ENCODE peak calls at places on chromosomes 6 and 20, in five cellular contexts. D is brain microvascular endothelial cell, L is A549, M is AG10803, W is Peyer's patch. H is an unnamed sample.

GRCh38 chr6:68533339-68533795 is 101.7 kb upstream of the ADGRB3 start:
- DNase-seq in W (no peak), D (no peak), L (no peak), M (no peak), H (no peak)

GRCh38 chr6:31479151-31479932 is 18.6 kb upstream of the MICB start:
- DNase-seq in L (no peak), D (no peak), W (no peak), M (no peak), H (no peak)

GRCh38 chr6:127518710-127519468 is at the start of gene MTCL3:
- DNase-seq in D (peak), W (no peak), M (peak), L (peak), H (peak)

GRCh38 chr6:1527098-1527497 is 82.6 kb upstream of the FOXC1 start:
- DNase-seq in D (peak), M (peak), W (peak), L (no peak), H (no peak)

GRCh38 chr6:40042232-40042631 is 108.0 kb upstream of the MOCS1 start:
- DNase-seq in D (no peak), L (no peak), M (no peak), W (no peak), H (no peak)

GRCh38 chr6:102907181-102907580 is 1513.7 kb downstream of the GRIK2 start:
- DNase-seq in D (no peak), L (no peak), W (no peak), M (no peak), H (no peak)

GRCh38 chr6:84825461-84825860 is 61.1 kb upstream of the TBX18 start:
- DNase-seq in D (peak), M (peak), L (no peak), W (no peak), H (no peak)

GRCh38 chr20:967796-968742 is 34.0 kb downstream of the RSPO4 start:
- DNase-seq in W (no peak), D (peak), M (peak), L (no peak), H (no peak)

GRCh38 chr20:63472159-63472811 is at the start of gene KCNQ2:
- DNase-seq in W (no peak), L (no peak), M (no peak), D (no peak), H (no peak)

GRCh38 chr6:110255356-110255755 is 75.1 kb downstream of the CDC40 start:
- DNase-seq in L (peak), M (peak), W (no peak), D (peak), H (no peak)

GRCh38 chr6:163309491-163310026 is 105.0 kb upstream of the QKI start:
- DNase-seq in L (no peak), D (no peak), W (no peak), M (no peak), H (no peak)

GRCh38 chr6:116530436-116530835 is 15.0 kb downstream of the TRAPPC3L start:
- DNase-seq in W (no peak), L (no peak), M (no peak), D (no peak), H (no peak)

GRCh38 chr6:109342564-109342963 is 39.7 kb downstream of the CD164 start:
- DNase-seq in M (no peak), W (no peak), D (no peak), L (no peak), H (no peak)

GRCh38 chr6:74289881-74290280 is 593.9 kb downstream of the CD109 start:
- DNase-seq in L (no peak), M (peak), D (no peak), W (no peak), H (no peak)

GRCh38 chr6:5584072-5584471 is 322.8 kb downstream of the FARS2 start:
- DNase-seq in L (no peak), D (peak), M (peak), W (no peak), H (no peak)

GRCh38 chr6:162198925-162199324 is 528.6 kb downstream of the PRKN start:
- DNase-seq in M (no peak), W (no peak), D (no peak), L (no peak), H (no peak)

GRCh38 chr6:11575408-11576033 is 38.0 kb downstream of the TMEM170B start:
- DNase-seq in M (peak), L (peak), W (peak), D (peak), H (no peak)

GRCh38 chr20:15637971-15638754 is 935.1 kb downstream of the KIF16B start:
- DNase-seq in W (no peak), L (no peak), D (no peak), M (peak), H (no peak)

GRCh38 chr6:99434702-99435530 is 9.8 kb upstream of the PNISR start:
- DNase-seq in D (no peak), W (no peak), L (peak), M (peak), H (no peak)

GRCh38 chr20:64176548-64177419 is 12.5 kb downstream of the MYT1 start:
- DNase-seq in W (no peak), D (no peak), M (no peak), L (no peak), H (no peak)

GRCh38 chr6:53847796-53848314 is 53.0 kb downstream of the LRRC1 start:
- DNase-seq in M (no peak), L (no peak), W (no peak), D (no peak), H (no peak)

GRCh38 chr20:7226156-7226555 is 458.7 kb downstream of the BMP2 start:
- DNase-seq in D (no peak), M (no peak), L (no peak), W (no peak), H (no peak)

GRCh38 chr20:44632103-44632752 is 19.3 kb downstream of the ADA start:
- DNase-seq in D (no peak), W (no peak), L (no peak), M (no peak), H (no peak)

GRCh38 chr6:327538-328183 is 35.4 kb downstream of the DUSP22 start:
- DNase-seq in L (no peak), M (peak), D (no peak), W (no peak), H (peak)

GRCh38 chr6:131372535-131372934 is 200.5 kb upstream of the ARG1 start:
- DNase-seq in L (no peak), D (no peak), M (peak), W (no peak), H (no peak)

GRCh38 chr6:105810105-105810921 is 275.8 kb upstream of the PRDM1 start:
- DNase-seq in W (no peak), D (peak), L (peak), M (peak), H (no peak)

GRCh38 chr20:34848597-34848996 is 23.1 kb upstream of the NCOA6 start:
- DNase-seq in M (no peak), L (no peak), D (no peak), W (no peak), H (no peak)

GRCh38 chr6:26205161-26205624 is 118.0 kb downstream of the HFE start:
- DNase-seq in W (peak), M (peak), D (peak), L (peak), H (peak)

GRCh38 chr20:364905-365794 is 15.4 kb upstream of the TRIB3 start:
- DNase-seq in M (peak), L (no peak), W (no peak), D (peak), H (no peak)

GRCh38 chr20:58677808-58678207 is 14.8 kb upstream of the NPEPL1 start:
- DNase-seq in L (no peak), M (no peak), D (no peak), W (no peak), H (no peak)

DNA sequence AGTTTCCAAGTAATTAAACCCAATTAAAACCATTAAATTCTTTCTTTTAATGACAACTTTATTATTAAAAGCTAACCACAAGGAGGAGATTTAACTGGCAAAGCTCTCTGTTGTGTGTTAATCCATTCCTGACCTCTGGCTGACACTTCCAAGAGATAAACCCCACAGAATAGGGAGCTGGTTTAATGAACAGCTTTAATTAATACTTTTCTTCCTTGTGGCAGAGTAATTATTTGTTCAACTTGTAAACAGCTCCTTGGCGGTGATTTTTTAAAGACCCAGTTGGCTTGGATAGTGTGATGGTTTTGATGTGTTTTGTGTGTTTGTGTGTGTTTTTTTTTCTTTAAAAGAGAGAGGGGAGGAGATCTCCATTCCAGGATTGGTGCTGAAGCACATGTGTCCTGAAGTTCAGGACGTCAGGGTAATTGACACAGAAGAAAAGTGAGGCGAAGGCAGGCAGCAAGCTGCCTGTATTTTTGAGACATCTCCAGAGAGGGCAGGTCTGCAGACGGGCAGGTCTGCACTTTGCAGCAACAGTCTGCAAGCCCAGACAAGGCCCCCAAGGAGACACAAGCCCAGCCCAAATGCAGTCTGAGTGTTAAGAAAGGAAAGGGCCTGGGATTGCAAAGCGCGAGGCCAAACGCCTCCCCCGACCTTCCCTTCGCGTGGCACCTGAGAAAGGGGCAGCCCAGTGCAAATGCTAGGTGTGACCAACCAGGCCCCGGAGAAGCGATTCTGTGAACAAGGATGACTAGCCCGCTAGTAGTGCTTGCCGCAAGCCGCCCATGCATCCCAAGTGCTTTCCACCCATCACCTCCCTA is 230.7 kb downstream of the ZMYND8 start:
- DNase-seq in W (no peak), D (no peak), M (peak), L (no peak), H (no peak)
- TF ChIP-seq CTCF in W (no peak), D (no peak), M (peak), L (no peak), H (no peak)

DNA sequence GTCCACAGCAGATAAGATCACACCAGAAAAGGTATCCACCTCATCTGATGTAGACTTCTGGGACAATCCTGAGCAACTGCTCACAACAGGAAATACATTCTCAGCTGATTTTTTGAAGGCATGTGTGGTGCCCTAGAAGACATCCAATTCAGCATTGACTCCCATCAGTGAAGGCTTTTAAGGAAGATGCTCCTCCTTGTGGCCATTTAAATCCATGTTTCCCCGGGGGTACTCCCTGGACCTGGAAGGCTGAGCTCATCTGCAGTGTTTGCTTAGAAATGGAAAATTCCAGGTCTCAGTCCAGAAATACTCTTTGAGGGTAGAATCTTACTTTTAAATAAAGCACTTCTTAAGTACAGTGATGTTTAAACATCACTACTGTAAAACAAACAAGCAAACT is 195.5 kb upstream of the PDE10A start:
- DNase-seq in L (peak), M (no peak), D (peak), W (no peak), H (no peak)
- TF ChIP-seq CTCF in L (peak), M (no peak), D (peak), W (no peak), H (no peak)

DNA sequence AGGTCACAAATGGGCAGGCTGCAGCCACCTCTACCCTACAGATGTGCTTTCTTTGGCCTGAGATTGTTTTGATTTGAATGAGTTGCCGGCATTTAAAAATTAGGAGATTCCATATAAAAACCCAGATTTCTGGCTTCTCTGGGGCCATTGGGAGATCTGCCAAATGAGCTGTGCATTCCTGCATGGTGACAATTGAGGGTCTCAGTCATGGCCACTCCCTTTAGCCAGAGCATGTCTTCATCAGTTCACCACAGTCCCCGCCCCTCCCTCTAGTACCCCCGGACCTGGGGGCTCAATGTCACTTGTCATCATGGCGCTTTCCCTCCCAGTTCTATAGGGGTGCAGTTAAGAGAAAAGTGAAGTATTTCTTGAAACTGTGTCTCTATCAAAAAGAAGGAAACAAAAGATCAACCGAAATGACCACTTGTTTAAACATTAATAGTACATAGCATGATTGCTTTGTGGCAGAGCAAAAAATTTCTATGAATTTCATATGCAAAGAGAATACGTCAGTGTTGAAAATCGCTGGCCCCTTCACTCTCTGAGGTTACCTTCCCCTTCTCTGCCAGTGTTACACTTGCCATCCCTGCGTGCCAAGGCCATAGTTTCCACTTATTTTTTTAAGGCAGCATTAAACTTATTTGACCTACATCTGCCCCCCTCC is 21.1 kb downstream of the EYA2 start:
- DNase-seq in L (no peak), M (no peak), D (no peak), W (no peak), H (no peak)
- TF ChIP-seq CTCF in L (no peak), M (no peak), D (no peak), W (no peak), H (no peak)

GRCh38 chr6:35216412-35216732 is 2.6 kb downstream of the SCUBE3 start:
- DNase-seq in D (no peak), W (no peak), L (no peak), M (peak), H (no peak)
- TF ChIP-seq CTCF in D (no peak), W (no peak), L (no peak), M (no peak), H (no peak)

GRCh38 chr6:157346371-157346770 is 23.1 kb upstream of the TMEM242 start:
- DNase-seq in M (peak), D (no peak), L (no peak), W (no peak), H (no peak)

GRCh38 chr6:157337766-157338165 is 14.4 kb upstream of the TMEM242 start:
- DNase-seq in M (no peak), L (no peak), W (no peak), D (no peak), H (no peak)

GRCh38 chr6:157339432-157339831 is 16.1 kb upstream of the TMEM242 start:
- DNase-seq in D (no peak), W (no peak), M (no peak), L (no peak), H (no peak)

GRCh38 chr6:157343732-157344131 is 20.4 kb upstream of the TMEM242 start:
- DNase-seq in D (no peak), W (no peak), L (no peak), M (no peak), H (no peak)
- TF ChIP-seq CTCF in D (no peak), W (no peak), L (no peak), M (no peak), H (no peak)

DNA sequence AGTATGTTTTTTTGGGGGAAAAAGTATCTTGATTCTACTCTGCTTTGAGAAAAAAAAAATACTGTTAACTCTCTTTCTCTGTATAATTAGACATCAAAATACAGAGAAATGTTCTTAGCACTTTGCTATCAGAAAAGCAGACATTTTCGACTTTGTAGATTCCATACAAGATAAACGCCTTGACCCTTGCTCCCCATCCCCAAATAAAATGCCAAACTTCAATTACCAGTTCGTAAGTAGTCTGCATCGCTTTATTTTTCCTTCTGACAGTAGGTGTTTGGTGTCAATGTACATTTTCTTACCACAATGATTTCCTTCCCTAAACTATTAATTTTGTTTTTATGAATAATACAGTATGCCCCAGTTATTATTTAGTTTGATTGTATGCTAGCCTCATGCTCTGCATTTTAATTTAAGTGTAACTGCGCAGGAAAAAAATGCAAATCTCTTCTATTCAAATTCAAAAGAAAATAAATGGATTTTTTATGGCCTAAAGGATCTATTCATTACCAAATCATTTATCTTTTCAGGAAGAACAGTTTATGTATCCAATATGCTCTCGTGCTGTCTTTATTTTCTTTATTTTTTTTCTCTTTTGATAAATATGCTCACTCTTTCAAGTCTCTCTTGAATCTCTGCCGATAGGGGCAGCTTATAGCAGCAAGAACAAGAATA is 84.8 kb upstream of the ZNF217 start:
- DNase-seq in L (no peak), W (no peak), M (no peak), D (no peak), H (no peak)
- TF ChIP-seq CTCF in L (no peak), W (no peak), M (peak), D (no peak), H (no peak)